ENCODE peak calls at places on chromosomes 2 and 18, in six cellular contexts. O is psoas muscle, D is A549, N is mammary epithelial cell, I is Peyer's patch, S is adrenal gland. J is an unnamed sample.

GRCh38 chr2:11365096-11365856 is 20.8 kb upstream of the ROCK2 start:
- DNase-seq in O (no peak), D (no peak), N (no peak), I (no peak), S (no peak), J (no peak)

GRCh38 chr18:2169656-2170055 is 401.6 kb downstream of the METTL4 start:
- DNase-seq in O (no peak), D (no peak), N (peak), I (no peak), S (no peak), J (no peak)

GRCh38 chr2:237590272-237591020 is at the start of gene RAB17:
- DNase-seq in O (no peak), D (peak), N (peak), I (peak), S (peak), J (peak)

GRCh38 chr2:96556441-96557330 is 20.1 kb downstream of the ARID5A start:
- DNase-seq in O (peak), D (peak), N (peak), I (peak), S (peak), J (peak)

GRCh38 chr2:64202206-64202864 is 58.1 kb upstream of the PELI1 start:
- DNase-seq in O (no peak), D (peak), N (peak), I (no peak), S (no peak), J (no peak)

GRCh38 chr2:124704056-124704644 is 679.1 kb downstream of the CNTNAP5 start:
- DNase-seq in O (no peak), D (no peak), N (no peak), I (no peak), S (no peak), J (no peak)

GRCh38 chr18:46160050-46160798 is 56.0 kb downstream of the HAUS1 start:
- DNase-seq in O (no peak), D (peak), N (no peak), I (no peak), S (no peak), J (no peak)

GRCh38 chr18:42860011-42860410 is 255.5 kb downstream of the RIT2 start:
- DNase-seq in O (no peak), D (no peak), N (peak), I (no peak), S (no peak), J (peak)

GRCh38 chr2:232655392-232655791 is 22.0 kb downstream of the EFHD1 start:
- DNase-seq in O (no peak), D (no peak), N (no peak), I (no peak), S (no peak), J (no peak)

GRCh38 chr2:186887107-186888090 is 38.4 kb upstream of the ZSWIM2 start:
- DNase-seq in O (peak), D (no peak), N (no peak), I (no peak), S (no peak), J (peak)

GRCh38 chr2:177147093-177147694 is 65.4 kb upstream of the HNRNPA3 start:
- DNase-seq in O (no peak), D (peak), N (peak), I (no peak), S (no peak), J (peak)

GRCh38 chr18:58754544-58755068 is 83.3 kb downstream of the MALT1 start:
- DNase-seq in O (no peak), D (no peak), N (no peak), I (peak), S (no peak), J (no peak)

GRCh38 chr2:86251840-86252266 is 52.6 kb downstream of the MRPL35 start:
- DNase-seq in O (no peak), D (no peak), N (no peak), I (no peak), S (no peak), J (no peak)

GRCh38 chr2:86253424-86253823 is 54.2 kb downstream of the MRPL35 start:
- DNase-seq in O (no peak), D (no peak), N (no peak), I (no peak), S (no peak), J (no peak)

GRCh38 chr2:86249176-86249842 is 50.1 kb downstream of the MRPL35 start:
- DNase-seq in O (no peak), D (peak), N (peak), I (no peak), S (peak), J (peak)

GRCh38 chr2:86254576-86255538 is 55.6 kb downstream of the MRPL35 start:
- DNase-seq in O (no peak), D (peak), N (peak), I (no peak), S (no peak), J (no peak)

DNA sequence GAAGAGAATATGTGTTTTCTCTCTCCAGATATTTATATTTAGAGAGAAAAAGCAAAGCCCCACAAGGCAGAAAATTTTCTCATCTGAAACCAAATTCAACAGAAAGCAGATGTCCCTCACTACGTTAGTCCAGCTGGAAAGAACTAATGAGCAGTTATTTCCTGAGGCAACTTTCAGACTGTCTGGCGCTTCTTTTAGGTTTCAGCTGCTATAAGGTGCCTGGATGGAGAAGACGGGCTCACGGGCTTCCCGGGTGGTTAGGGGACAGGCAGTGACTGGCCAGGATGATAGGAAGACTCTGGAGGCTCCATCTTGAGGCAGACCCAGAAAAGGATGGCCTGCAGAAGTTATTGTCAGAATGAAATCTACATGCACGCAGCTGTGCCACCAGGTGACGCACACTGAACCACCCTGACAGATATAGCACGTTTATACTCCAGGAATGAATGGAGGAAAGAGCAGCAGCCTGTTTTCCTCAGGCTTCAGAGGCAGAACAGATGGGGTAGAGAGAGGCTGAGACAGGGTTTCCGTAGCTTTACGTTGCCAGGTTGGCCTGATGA is 50.7 kb downstream of the MRPL35 start:
- DNase-seq in O (no peak), D (peak), N (no peak), I (peak), S (no peak), J (no peak)
- TF ChIP-seq CTCF in O (no peak), D (no peak), N (no peak), I (no peak), S (no peak), J (no peak)

GRCh38 chr2:133959066-133959465 is 294.8 kb upstream of the MGAT5 start:
- DNase-seq in O (no peak), D (no peak), N (no peak), I (no peak), S (no peak), J (no peak)
- TF ChIP-seq CTCF in O (no peak), D (no peak), N (no peak), I (no peak), S (no peak), J (no peak)

DNA sequence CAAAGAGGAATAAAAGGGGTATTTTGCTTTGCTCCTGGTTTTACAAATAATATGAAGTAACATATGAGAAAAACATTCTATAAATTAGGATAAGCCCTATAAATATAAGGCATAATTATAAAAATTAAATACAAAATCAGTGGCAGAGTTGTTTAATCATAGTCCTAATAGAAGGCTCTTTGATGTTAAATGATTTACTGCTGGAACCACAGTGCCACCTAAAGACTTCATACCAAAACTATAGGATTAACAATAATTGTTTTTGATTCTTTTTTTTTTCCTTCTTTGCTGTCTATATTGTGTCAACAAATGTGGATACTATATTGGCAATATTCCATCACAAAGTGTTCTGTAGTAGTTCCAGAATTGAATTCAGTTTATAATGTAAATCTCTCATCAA is 837.7 kb upstream of the SLC39A10 start:
- DNase-seq in O (no peak), D (no peak), N (peak), I (no peak), S (no peak), J (peak)
- TF ChIP-seq CTCF in O (no peak), D (peak), N (peak), I (no peak), S (no peak), J (peak)

GRCh38 chr2:4938246-4938645 is 753.9 kb upstream of the SOX11 start:
- DNase-seq in O (no peak), D (no peak), N (no peak), I (no peak), S (no peak), J (no peak)

GRCh38 chr2:4937550-4937949 is 754.6 kb upstream of the SOX11 start:
- DNase-seq in O (no peak), D (no peak), N (no peak), I (no peak), S (no peak), J (no peak)
- TF ChIP-seq CTCF in O (no peak), D (no peak), N (no peak), I (no peak), S (no peak), J (no peak)

GRCh38 chr2:120465701-120465988 is 119.7 kb downstream of the INHBB start:
- DNase-seq in O (no peak), D (no peak), N (no peak), I (no peak), S (no peak), J (no peak)
- TF ChIP-seq CTCF in O (no peak), D (no peak), N (no peak), I (no peak), S (no peak), J (no peak)

GRCh38 chr2:30428034-30428662 is 18.9 kb upstream of the LCLAT1 start:
- DNase-seq in O (no peak), D (no peak), N (no peak), I (no peak), S (no peak), J (no peak)

GRCh38 chr2:30428827-30429461 is 18.1 kb upstream of the LCLAT1 start:
- DNase-seq in O (no peak), D (no peak), N (no peak), I (no peak), S (no peak), J (no peak)

GRCh38 chr2:30424231-30424630 is 22.8 kb upstream of the LCLAT1 start:
- DNase-seq in O (no peak), D (no peak), N (no peak), I (no peak), S (no peak), J (no peak)

GRCh38 chr2:30425326-30425725 is 21.7 kb upstream of the LCLAT1 start:
- DNase-seq in O (peak), D (no peak), N (peak), I (no peak), S (no peak), J (no peak)

GRCh38 chr2:30427606-30428005 is 19.4 kb upstream of the LCLAT1 start:
- DNase-seq in O (no peak), D (no peak), N (no peak), I (no peak), S (no peak), J (no peak)
- TF ChIP-seq CTCF in O (no peak), D (no peak), N (no peak), I (no peak), S (no peak), J (no peak)

GRCh38 chr2:70005752-70006446 is 44.5 kb upstream of the ASPRV1 start:
- DNase-seq in O (no peak), D (no peak), N (no peak), I (no peak), S (no peak), J (no peak)
- TF ChIP-seq CTCF in O (no peak), D (no peak), N (no peak), I (no peak), S (no peak), J (no peak)

GRCh38 chr2:61763605-61764034 is 90.2 kb downstream of the FAM161A start:
- DNase-seq in O (peak), D (peak), N (no peak), I (peak), S (peak), J (peak)
- TF ChIP-seq CTCF in O (no peak), D (peak), N (no peak), I (no peak), S (no peak), J (no peak)

GRCh38 chr2:35114765-35115164 is 1240.8 kb upstream of the CRIM1 start:
- DNase-seq in O (no peak), D (peak), N (no peak), I (no peak), S (no peak), J (peak)
- TF ChIP-seq CTCF in O (no peak), D (peak), N (no peak), I (no peak), S (no peak), J (peak)

J was measured in MCF 10A.